ENCODE peak calls at places on chromosomes 7 and 10, in seven cellular contexts. X, N, F, A, Y, U and R are unnamed samples.
A peak's percentile ranks its signal among the peaks of the same experiment; 100 is the strongest.

GRCh38 chr10:58641708-58642107 is 129.0 kb downstream of the BICC1 start:
- ATAC-seq in A (no peak), U (no peak), Y (no peak), N (no peak), X (no peak), F (no peak), R (no peak)

GRCh38 chr7:54946764-54947163 is 72.1 kb upstream of the EGFR start:
- ATAC-seq in N (no peak), X (no peak), A (peak; percentile 42), Y (no peak), F (no peak), U (peak; percentile 93), R (peak; percentile 100)

GRCh38 chr7:100629117-100629711 is 12.1 kb downstream of the TFR2 start:
- ATAC-seq in N (no peak), U (peak; percentile 16), A (no peak), Y (no peak), X (no peak), F (no peak), R (no peak)

GRCh38 chr7:76257973-76258372 is 44.5 kb upstream of the HSPB1 start:
- ATAC-seq in Y (no peak), N (no peak), U (peak; percentile 6), X (no peak), A (no peak), F (no peak), R (no peak)

GRCh38 chr10:93386496-93387369 is 95.4 kb downstream of the MYOF start:
- ATAC-seq in Y (peak; percentile 64), X (peak; percentile 34), U (no peak), A (peak; percentile 83), F (no peak), N (peak; percentile 52), R (no peak)

GRCh38 chr10:45380903-45381610 is 7.0 kb downstream of the ALOX5 start:
- ATAC-seq in A (no peak), Y (no peak), X (no peak), F (no peak), U (no peak), N (peak; percentile 15), R (no peak)

GRCh38 chr10:109773818-109774440 is 149.4 kb downstream of the XPNPEP1 start:
- ATAC-seq in X (no peak), A (peak; percentile 73), F (no peak), U (peak; percentile 45), Y (no peak), N (no peak), R (no peak)

GRCh38 chr7:128154519-128154918 is 86.6 kb upstream of the LEP start:
- ATAC-seq in A (no peak), F (no peak), Y (no peak), U (no peak), X (no peak), N (no peak), R (no peak)

GRCh38 chr7:35792472-35793224 is 8.2 kb upstream of the SEPTIN7 start:
- ATAC-seq in A (no peak), F (no peak), Y (no peak), X (no peak), U (no peak), N (peak; percentile 85), R (no peak)

GRCh38 chr10:127919418-127920191 is 12.7 kb downstream of the PTPRE start:
- ATAC-seq in U (peak; percentile 20), F (no peak), X (no peak), Y (peak; percentile 37), N (no peak), A (peak; percentile 26), R (peak; percentile 38)

GRCh38 chr10:44975487-44976331 is 2.9 kb downstream of the DEPP1 start:
- ATAC-seq in F (no peak), Y (no peak), N (peak; percentile 3), X (no peak), U (no peak), A (no peak), R (no peak)

GRCh38 chr10:5987747-5988146 is 10.4 kb upstream of the IL15RA start:
- ATAC-seq in X (no peak), N (peak; percentile 81), U (no peak), F (no peak), A (no peak), Y (no peak), R (no peak)

GRCh38 chr7:111137296-111138195 is 46.6 kb downstream of the LRRN3 start:
- ATAC-seq in F (peak; percentile 52), Y (peak; percentile 87), X (peak; percentile 86), A (no peak), N (peak; percentile 13), U (no peak), R (no peak)

GRCh38 chr7:101116898-101117297 is 10.0 kb upstream of the SERPINE1 start:
- ATAC-seq in N (no peak), A (no peak), X (no peak), Y (no peak), U (no peak), F (no peak), R (no peak)

GRCh38 chr7:48298779-48299178 is 127.5 kb downstream of the ABCA13 start:
- ATAC-seq in X (peak; percentile 85), Y (peak; percentile 96), F (no peak), N (no peak), A (no peak), U (peak; percentile 80), R (peak; percentile 84)

GRCh38 chr10:110260746-110261477 is 43.8 kb downstream of the SMNDC1 start:
- ATAC-seq in N (peak; percentile 69), Y (no peak), F (no peak), U (no peak), X (no peak), A (peak; percentile 39), R (no peak)

GRCh38 chr7:114026486-114027089 is 107.8 kb upstream of the PPP1R3A start:
- ATAC-seq in Y (no peak), U (peak; percentile 50), A (peak; percentile 70), F (no peak), X (no peak), N (no peak), R (no peak)

GRCh38 chr7:140873473-140873872 is 51.3 kb downstream of the BRAF start:
- ATAC-seq in U (no peak), F (no peak), A (no peak), X (no peak), Y (no peak), N (no peak), R (no peak)

GRCh38 chr7:17318146-17318545 is 19.7 kb downstream of the AHR start:
- ATAC-seq in X (no peak), N (no peak), Y (no peak), U (no peak), A (no peak), F (no peak), R (no peak)

GRCh38 chr10:23522345-23522744 is 83.5 kb downstream of the OTUD1 start:
- ATAC-seq in N (no peak), Y (no peak), X (no peak), U (no peak), A (no peak), F (no peak), R (no peak)

GRCh38 chr7:70285176-70285575 is 686.9 kb downstream of the AUTS2 start:
- ATAC-seq in N (no peak), A (no peak), F (no peak), X (no peak), Y (no peak), U (no peak), R (no peak)

GRCh38 chr10:110413903-110414562 is 83.7 kb upstream of the DUSP5 start:
- ATAC-seq in N (no peak), F (peak; percentile 21), Y (peak; percentile 19), X (peak; percentile 19), A (no peak), U (no peak), R (no peak)

GRCh38 chr10:132899054-132899750 is 43.2 kb downstream of the CFAP46 start:
- ATAC-seq in N (no peak), U (no peak), A (no peak), Y (no peak), X (no peak), F (no peak), R (no peak)

GRCh38 chr7:115004121-115004520 is 82.2 kb downstream of the MDFIC start:
- ATAC-seq in Y (peak; percentile 25), N (no peak), U (peak; percentile 99), F (no peak), X (no peak), A (no peak), R (peak; percentile 99)

GRCh38 chr7:33892945-33893344 is 12.4 kb upstream of the BMPER start:
- ATAC-seq in X (no peak), F (no peak), U (no peak), A (no peak), N (peak; percentile 58), Y (no peak), R (no peak)

GRCh38 chr10:127612-128432 is 7.4 kb upstream of the ZMYND11 start:
- ATAC-seq in X (no peak), F (peak; percentile 65), U (no peak), N (no peak), A (peak; percentile 30), Y (peak; percentile 68), R (no peak)

GRCh38 chr7:35362341-35362740 is 108.4 kb upstream of the TBX20 start:
- ATAC-seq in A (no peak), F (no peak), X (no peak), Y (no peak), N (no peak), U (no peak), R (no peak)

GRCh38 chr10:110138197-110138812 is 69.1 kb upstream of the MXI1 start:
- ATAC-seq in Y (peak; percentile 37), N (peak; percentile 51), A (peak; percentile 50), U (peak; percentile 37), X (peak; percentile 56), F (peak; percentile 67), R (peak; percentile 65)

GRCh38 chr10:61899045-61899444 is 2.5 kb upstream of the ARID5B start:
- ATAC-seq in Y (no peak), F (no peak), X (no peak), A (no peak), N (no peak), U (peak; percentile 19), R (no peak)

GRCh38 chr10:104643023-104643663 is 2.1 kb downstream of the SORCS3 start:
- ATAC-seq in A (no peak), F (no peak), N (no peak), Y (no peak), U (no peak), X (no peak), R (no peak)

GRCh38 chr7:32223071-32223650 is 153.0 kb upstream of the PDE1C start:
- ATAC-seq in N (no peak), U (no peak), F (no peak), A (no peak), X (no peak), Y (no peak), R (no peak)

GRCh38 chr7:106858618-106859532 is 6.2 kb upstream of the PIK3CG start:
- ATAC-seq in X (no peak), Y (no peak), N (no peak), A (peak; percentile 32), U (no peak), F (no peak), R (peak; percentile 75)

GRCh38 chr7:1666251-1666778 is 3.8 kb upstream of the ELFN1 start:
- ATAC-seq in U (peak; percentile 8), F (no peak), A (no peak), Y (no peak), X (peak; percentile 21), N (no peak), R (no peak)

GRCh38 chr10:95963202-95963991 is 55.6 kb downstream of the CC2D2B start:
- ATAC-seq in N (no peak), X (peak; percentile 43), A (no peak), F (peak; percentile 46), Y (peak; percentile 40), U (no peak), R (no peak)